ENCODE peak calls at places on chromosomes 4 and X, in seven cellular contexts. V is ureter; C is stimulated activated CD8-positive, alpha-beta memory T cell treated with anti-CD3 and anti-CD28 coated beads, Interleukin-4, amount 100 ng/mL, for 48 hours; W is left ventricle myocardium inferior; M is DMS79 treated with DMSO at 0.1 percent for 48 hours; N is amniotic stem cell; A is activated CD8-positive, alpha-beta memory T cell treated with anti-CD3 and anti-CD28 coated beads for 24 hours. U is an unnamed sample.

GRCh38 chrX:122890729-122891128 is 293.3 kb upstream of the GRIA3 start:
- DNase-seq in A (no peak), C (no peak), V (no peak), W (no peak), M (no peak), N (no peak), U (no peak)

GRCh38 chr4:7781993-7782392 is 157.7 kb downstream of the AFAP1 start:
- DNase-seq in M (no peak), A (no peak), C (no peak), N (no peak), W (no peak), V (no peak), U (no peak)

GRCh38 chr4:156594619-156595018 is 377.0 kb downstream of the PDGFC start:
- DNase-seq in W (peak), V (peak), C (no peak), N (no peak), A (no peak), M (peak), U (no peak)

GRCh38 chr4:15077969-15078368 is 75.7 kb downstream of the CPEB2 start:
- DNase-seq in N (no peak), A (no peak), W (no peak), M (no peak), V (no peak), C (no peak), U (no peak)

GRCh38 chrX:108468486-108468885 is 28.8 kb downstream of the COL4A5 start:
- DNase-seq in N (peak), A (no peak), W (no peak), M (no peak), V (no peak), C (no peak), U (no peak)

GRCh38 chr4:95049838-95050237 is 292.1 kb downstream of the BMPR1B start:
- DNase-seq in A (no peak), M (no peak), N (no peak), W (no peak), C (no peak), V (no peak), U (no peak)

GRCh38 chrX:129823115-129823514 is 20.6 kb downstream of the ZDHHC9 start:
- DNase-seq in A (no peak), N (no peak), C (peak), M (no peak), V (no peak), W (no peak), U (no peak)

GRCh38 chrX:13266641-13267420 is 53.0 kb downstream of the ATXN3L start:
- DNase-seq in V (no peak), W (no peak), M (no peak), C (peak), A (no peak), N (no peak), U (no peak)

GRCh38 chr4:105558277-105558676 is 5.9 kb downstream of the ARHGEF38 start:
- DNase-seq in C (no peak), M (no peak), N (no peak), V (no peak), W (no peak), A (no peak), U (no peak)

U was measured in type B pancreatic cell.